ENCODE peak calls at places on chromosomes 13 and 19, in eight cellular contexts. N is HCT116; W is effector memory CD4-positive, alpha-beta T cell; J is fibroblast of lung; Q is uterus; Y is IMR-90; X is kidney; R is Peyer's patch. F is an unnamed sample.

GRCh38 chr19:292281-292884 is 1.2 kb upstream of the PLPP2 start:
- DNase-seq in Q (no peak), W (no peak), R (no peak), X (no peak), Y (no peak), N (no peak), J (no peak), F (no peak)

GRCh38 chr19:49534632-49535385 is 7.0 kb downstream of the RCN3 start:
- DNase-seq in N (no peak), W (no peak), X (no peak), Y (no peak), R (no peak), J (no peak), Q (no peak), F (no peak)

GRCh38 chr13:90070362-90070761 is 1277.1 kb upstream of the MIR17HG start:
- DNase-seq in N (no peak), Q (no peak), W (no peak), Y (no peak), J (no peak), X (no peak), R (no peak), F (no peak)

GRCh38 chr19:8512115-8512967 is 1.6 kb downstream of the ZNF414 start:
- DNase-seq in Y (no peak), W (no peak), X (no peak), J (no peak), Q (no peak), N (peak; percentile 67), R (no peak), F (peak; percentile 45)

GRCh38 chr19:47124937-47125668 is 5.5 kb upstream of the SAE1 start:
- DNase-seq in X (no peak), R (no peak), Q (no peak), J (peak; percentile 69), N (peak; percentile 85), W (no peak), Y (peak; percentile 78), F (no peak)

GRCh38 chr13:105969761-105970160 is 565.7 kb downstream of the EFNB2 start:
- DNase-seq in N (peak; percentile 38), X (no peak), Q (no peak), J (peak; percentile 56), W (no peak), R (no peak), Y (no peak), F (no peak)

GRCh38 chr13:51772105-51772455 is 31.9 kb downstream of the DHRS12 start:
- DNase-seq in J (no peak), Q (no peak), Y (no peak), W (no peak), R (no peak), N (no peak), X (no peak), F (no peak)

GRCh38 chr13:45564108-45564507 is 51.4 kb downstream of the ERICH6B start:
- DNase-seq in W (no peak), N (no peak), X (no peak), J (peak; percentile 67), Y (peak; percentile 81), R (no peak), Q (no peak), F (no peak)

GRCh38 chr13:49366841-49367240 is 77.0 kb downstream of the CAB39L start:
- DNase-seq in J (peak; percentile 26), Q (no peak), R (no peak), W (no peak), Y (peak; percentile 39), N (no peak), X (no peak), F (no peak)

GRCh38 chr13:101575591-101575990 is 123.1 kb downstream of the ITGBL1 start:
- DNase-seq in R (no peak), J (no peak), Q (no peak), W (no peak), Y (no peak), N (no peak), X (no peak), F (no peak)

GRCh38 chr19:12603714-12604113 is 6.9 kb downstream of the ZNF490 start:
- DNase-seq in J (peak; percentile 83), N (no peak), X (no peak), Q (no peak), W (no peak), R (peak; percentile 39), Y (peak; percentile 67), F (no peak)

GRCh38 chr13:25489238-25489637 is 117.5 kb downstream of the ATP8A2 start:
- DNase-seq in Y (no peak), R (no peak), N (no peak), X (no peak), W (no peak), Q (no peak), J (peak; percentile 12), F (no peak)

GRCh38 chr13:66266761-66267160 is 963.4 kb downstream of the PCDH9 start:
- DNase-seq in Y (no peak), R (no peak), J (no peak), N (no peak), Q (no peak), W (no peak), X (no peak), F (no peak)

DNA sequence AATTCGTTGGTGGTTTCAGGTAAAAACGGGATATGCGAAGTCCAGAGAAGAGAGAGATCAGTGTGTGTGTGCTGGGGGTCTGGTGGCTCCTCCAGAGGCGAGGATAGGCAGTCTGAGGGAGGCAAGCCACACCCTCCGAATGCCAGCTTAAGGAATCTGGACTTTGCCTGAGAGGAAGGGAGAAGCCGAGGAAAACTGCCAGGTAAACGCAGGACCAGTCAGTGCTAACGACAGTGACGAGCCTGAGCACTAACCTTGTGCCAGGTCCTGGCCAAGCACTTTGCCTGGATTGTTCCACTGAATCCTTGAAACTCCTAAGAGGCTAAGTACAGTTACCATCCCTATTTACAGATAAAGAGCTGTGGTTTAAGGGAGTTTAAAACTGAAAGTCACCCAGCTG is 15.3 kb downstream of the SMG9 start:
- DNase-seq in W (no peak), N (no peak), J (no peak), Q (no peak), X (no peak), Y (no peak), R (no peak), F (no peak)
- H3K4me1 ChIP-seq in W (peaks cover 2% of the 10 kb centered on the region), N (peaks cover 20% of the 10 kb centered on the region), J (peaks cover 7% of the 10 kb centered on the region), Q (no peaks in the 10 kb centered on the region), X (no peaks in the 10 kb centered on the region), Y (peaks cover 7% of the 10 kb centered on the region), R (no peaks in the 10 kb centered on the region), F (no peaks in the 10 kb centered on the region)

DNA sequence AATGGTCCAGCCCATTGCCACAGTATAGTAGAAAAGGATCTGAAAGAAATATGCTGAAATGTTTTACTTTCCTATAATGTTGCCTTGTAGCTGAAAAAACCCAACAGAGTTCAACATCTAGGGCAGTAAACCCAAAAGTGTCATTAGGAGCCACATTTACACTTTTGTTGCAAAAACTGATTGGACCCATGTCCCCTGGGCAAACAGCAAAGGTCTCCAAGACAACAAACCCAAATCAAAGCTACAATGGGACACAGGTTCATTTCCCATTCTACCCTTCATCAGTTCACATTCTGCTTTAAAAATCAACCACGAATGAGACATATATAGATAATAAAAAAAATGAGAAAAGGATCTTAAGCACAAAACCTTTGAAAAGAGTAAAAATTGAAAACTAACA is 744.8 kb downstream of the PCDH17 start:
- DNase-seq in W (no peak), Y (no peak), N (no peak), X (no peak), J (no peak), R (no peak), Q (no peak), F (no peak)
- H3K4me1 ChIP-seq in W (no peaks in the 10 kb centered on the region), Y (no peaks in the 10 kb centered on the region), N (no peaks in the 10 kb centered on the region), X (no peaks in the 10 kb centered on the region), J (no peaks in the 10 kb centered on the region), R (no peaks in the 10 kb centered on the region), Q (no peaks in the 10 kb centered on the region), F (no peaks in the 10 kb centered on the region)

GRCh38 chr19:56315076-56315828 is 613 bp upstream of the ZSCAN5A start:
- DNase-seq in J (peak; percentile 97), Y (peak; percentile 98), N (peak; percentile 98), X (peak; percentile 97), Q (peak; percentile 96), W (peak; percentile 82), R (peak; percentile 90), F (peak; percentile 97)

GRCh38 chr19:56314584-56315075 is at the start of gene ZSCAN5A:
- DNase-seq in N (peak; percentile 92), W (peak; percentile 97), R (peak; percentile 98), X (peak; percentile 100), Q (peak; percentile 96), Y (peak; percentile 91), J (peak; percentile 94), F (peak; percentile 99)

GRCh38 chr19:56316728-56317127 is 2.1 kb upstream of the ZSCAN5A start:
- DNase-seq in R (no peak), J (no peak), N (no peak), X (peak; percentile 41), Q (no peak), W (no peak), Y (no peak), F (no peak)

GRCh38 chr19:56314018-56314583 is 538 bp downstream of the ZSCAN5A start:
- DNase-seq in Q (no peak), Y (peak; percentile 22), W (no peak), J (no peak), R (no peak), N (no peak), X (no peak), F (no peak)

DNA sequence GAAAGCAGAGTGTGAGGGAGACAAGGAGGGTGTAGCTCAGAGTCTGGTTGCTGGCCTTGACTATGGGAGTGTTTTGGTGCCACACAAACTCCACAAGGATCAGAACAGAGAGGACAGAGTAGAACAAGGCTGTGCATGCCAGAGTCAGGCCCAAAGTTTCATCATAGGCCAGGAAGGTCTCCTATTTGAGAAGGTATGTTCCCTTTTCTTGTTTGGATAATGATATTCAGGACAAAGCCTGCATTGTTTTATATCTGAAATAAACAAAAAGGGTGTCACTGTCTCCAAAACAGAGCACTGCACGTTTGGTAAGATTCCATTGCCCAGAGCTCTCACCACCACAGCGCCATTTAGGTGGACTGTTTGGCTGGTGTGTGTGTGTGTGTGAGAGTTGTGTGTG is 3.1 kb upstream of the ZSCAN5A start:
- DNase-seq in N (no peak), R (no peak), W (no peak), Y (no peak), J (no peak), Q (no peak), X (no peak), F (no peak)
- H3K4me1 ChIP-seq in N (peaks cover 3% of the 10 kb centered on the region), R (no peaks in the 10 kb centered on the region), W (no peaks in the 10 kb centered on the region), Y (no peaks in the 10 kb centered on the region), J (peaks cover 4% of the 10 kb centered on the region), Q (no peaks in the 10 kb centered on the region), X (peaks cover 15% of the 10 kb centered on the region), F (peaks cover 7% of the 10 kb centered on the region)

GRCh38 chr19:18502633-18503294 is 19.1 kb downstream of the ELL start:
- DNase-seq in X (no peak), J (no peak), N (no peak), R (no peak), Q (no peak), W (no peak), Y (no peak), F (no peak)
- H3K4me1 ChIP-seq in X (peaks cover 88% of the 10 kb centered on the region), J (peaks cover 26% of the 10 kb centered on the region), N (peaks cover 18% of the 10 kb centered on the region), R (peaks cover 58% of the 10 kb centered on the region), Q (peaks cover 28% of the 10 kb centered on the region), W (peaks cover 75% of the 10 kb centered on the region), Y (peaks cover 27% of the 10 kb centered on the region), F (peaks cover 48% of the 10 kb centered on the region)